ENCODE peak calls at places on chromosomes 16 and 17, in ten cellular contexts. S is Panc1, U is HCT116, F is transverse colon, P is mammary epithelial cell, R is colonic mucosa, I is heart left ventricle, B is breast epithelium, C is uterus, H is WERI-Rb-1. O is an unnamed sample. For H3K36me3, the result is how much of the 10 kb centered on the place peaks cover.

GRCh38 chr17:82619211-82619610 is 29.0 kb downstream of the WDR45B start:
- DNase-seq in S (no peak), U (no peak), F (no peak), P (no peak), R (no peak), I (no peak), B (no peak), C (no peak), H (no peak), O (no peak)

GRCh38 chr16:54178491-54178976 is 108.1 kb downstream of the IRX3 start:
- DNase-seq in S (no peak), U (no peak), F (no peak), P (no peak), R (no peak), I (no peak), B (no peak), C (no peak), H (peak), O (no peak)

GRCh38 chr16:64933890-64934289 is 188.0 kb downstream of the CDH11 start:
- DNase-seq in S (no peak), U (no peak), F (no peak), P (no peak), R (no peak), I (no peak), B (no peak), C (no peak), H (peak), O (no peak)

GRCh38 chr17:66203274-66204015 is 11.5 kb upstream of the CEP112 start:
- DNase-seq in S (no peak), U (no peak), F (no peak), P (no peak), R (no peak), I (no peak), B (no peak), C (no peak), H (no peak), O (no peak)

GRCh38 chr17:83028851-83029250 is 50.6 kb upstream of the METRNL start:
- DNase-seq in S (no peak), U (no peak), F (no peak), P (no peak), R (no peak), I (no peak), B (no peak), C (peak), H (no peak), O (no peak)

GRCh38 chr16:12723681-12724080 is 80.0 kb downstream of the CPPED1 start:
- DNase-seq in S (no peak), U (no peak), F (no peak), P (no peak), R (no peak), I (no peak), B (no peak), C (no peak), H (no peak), O (no peak)

GRCh38 chr16:25106567-25107465 is 4.7 kb upstream of the LCMT1 start:
- DNase-seq in S (no peak), U (peak), F (peak), P (peak), R (peak), I (peak), B (peak), C (peak), H (peak), O (no peak)

GRCh38 chr17:27674335-27674734 is 43.3 kb downstream of the LGALS9 start:
- DNase-seq in S (no peak), U (no peak), F (no peak), P (no peak), R (no peak), I (no peak), B (no peak), C (no peak), H (no peak), O (no peak)

GRCh38 chr17:34201225-34201624 is 53.9 kb upstream of the CCL2 start:
- DNase-seq in S (no peak), U (no peak), F (no peak), P (no peak), R (no peak), I (no peak), B (no peak), C (no peak), H (no peak), O (no peak)

GRCh38 chr17:10033449-10033848 is 128.4 kb upstream of the RCVRN start:
- DNase-seq in S (no peak), U (no peak), F (no peak), P (no peak), R (no peak), I (no peak), B (no peak), C (no peak), H (peak), O (no peak)

GRCh38 chr16:31451681-31452351 is 7.5 kb upstream of the ARMC5 start:
- DNase-seq in S (no peak), U (peak), F (no peak), P (peak), R (no peak), I (no peak), B (no peak), C (peak), H (peak), O (no peak)

GRCh38 chr16:14458576-14458975 is 171.5 kb downstream of the PARN start:
- DNase-seq in S (no peak), U (no peak), F (no peak), P (no peak), R (no peak), I (no peak), B (no peak), C (no peak), H (no peak), O (no peak)

GRCh38 chr16:83675136-83675535 is 132.6 kb upstream of the HSBP1 start:
- DNase-seq in S (no peak), U (no peak), F (no peak), P (no peak), R (no peak), I (no peak), B (no peak), C (no peak), H (peak), O (no peak)

GRCh38 chr17:79790805-79791353 is 6.0 kb downstream of the CBX8 start:
- DNase-seq in S (no peak), U (no peak), F (no peak), P (no peak), R (no peak), I (peak), B (no peak), C (no peak), H (no peak), O (no peak)

GRCh38 chr16:77414752-77415231 is 20.0 kb downstream of the ADAMTS18 start:
- DNase-seq in S (peak), U (no peak), F (no peak), P (peak), R (no peak), I (no peak), B (no peak), C (no peak), H (no peak), O (no peak)

GRCh38 chr17:19648475-19649406 is at the start of gene ALDH3A2:
- DNase-seq in S (no peak), U (peak), F (peak), P (peak), R (peak), I (peak), B (peak), C (peak), H (peak), O (peak)

GRCh38 chr17:78381601-78382168 is 3.2 kb downstream of the PGS1 start:
- DNase-seq in S (no peak), U (no peak), F (no peak), P (no peak), R (no peak), I (no peak), B (no peak), C (no peak), H (no peak), O (peak)

GRCh38 chr16:66116163-66116792 is 250.2 kb upstream of the CDH5 start:
- DNase-seq in S (no peak), U (no peak), F (no peak), P (peak), R (no peak), I (no peak), B (no peak), C (no peak), H (no peak), O (no peak)

GRCh38 chr17:35002876-35003551 is 22.7 kb downstream of the LIG3 start:
- DNase-seq in S (no peak), U (no peak), F (no peak), P (peak), R (no peak), I (no peak), B (no peak), C (no peak), H (no peak), O (no peak)

GRCh38 chr16:84501077-84501735 is 3.3 kb downstream of the MEAK7 start:
- DNase-seq in S (peak), U (peak), F (peak), P (peak), R (no peak), I (peak), B (no peak), C (peak), H (no peak), O (peak)

DNA sequence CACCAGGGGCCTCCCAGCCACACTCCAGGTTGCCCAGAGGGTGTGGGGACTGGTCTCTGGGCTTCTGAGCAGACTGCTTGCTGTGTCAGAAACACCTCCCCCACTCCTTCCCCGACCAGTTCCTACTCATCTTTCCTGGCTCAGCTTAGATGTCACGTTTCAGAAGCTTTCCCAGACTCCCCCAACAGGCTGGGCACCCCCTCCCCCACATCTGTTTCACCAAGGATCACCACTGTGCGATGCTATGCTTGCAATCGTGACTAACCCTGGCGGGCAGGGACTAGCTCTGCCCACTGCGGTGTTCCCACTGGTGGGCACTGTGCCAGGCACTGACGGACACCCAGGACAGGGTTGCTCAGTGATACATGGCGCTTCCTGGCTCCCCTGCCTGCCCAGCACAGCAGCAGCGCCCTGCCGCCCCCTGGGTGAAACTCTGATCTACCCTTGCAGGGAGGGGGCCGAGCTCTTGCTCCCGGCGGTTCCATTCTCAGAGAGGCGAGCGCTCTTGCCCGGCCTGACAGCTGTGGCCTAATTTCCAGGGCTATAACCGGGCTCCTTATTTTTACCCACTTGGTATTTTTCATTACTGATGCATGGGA is 29.4 kb upstream of the MTSS2 start:
- DNase-seq in S (no peak), U (no peak), F (peak), P (peak), R (peak), I (peak), B (peak), C (peak), H (peak), O (peak)
- TF ChIP-seq CTCF in S (no peak), U (no peak), F (no peak), P (peak), R (no peak), I (no peak), B (no peak), C (no peak), H (no peak), O (peak)

GRCh38 chr16:23650674-23651073 is 9.4 kb downstream of the DCTN5 start:
- DNase-seq in S (no peak), U (no peak), F (no peak), P (no peak), R (no peak), I (no peak), B (no peak), C (no peak), H (no peak), O (no peak)
- H3K36me3 ChIP-seq in S (under half), U (under half), F (under half), P (under half), R (under half), I (half or more), B (under half), C (under half), H (half or more), O (under half)

DNA sequence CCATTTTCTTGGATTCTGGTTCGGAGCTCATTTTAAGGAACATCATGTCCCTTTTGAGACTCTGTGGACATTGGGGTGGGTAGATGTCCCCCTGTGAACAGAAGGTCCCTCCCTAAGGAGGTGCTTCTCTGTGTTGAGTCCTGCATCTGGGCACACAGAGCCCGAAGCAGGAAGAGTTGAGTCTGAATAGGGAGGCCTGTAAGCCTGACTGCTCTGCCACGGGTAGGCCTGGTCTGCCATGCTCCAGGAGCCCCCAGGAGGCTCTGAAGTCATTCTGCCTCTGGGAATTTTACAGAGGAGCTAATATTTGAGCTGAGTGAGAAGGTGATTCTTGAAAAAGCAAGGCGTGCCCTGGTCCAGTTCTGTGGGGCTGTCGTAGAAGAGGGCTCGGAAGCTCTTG is 50.6 kb downstream of the TENT4B start:
- DNase-seq in S (no peak), U (no peak), F (no peak), P (no peak), R (no peak), I (no peak), B (no peak), C (no peak), H (no peak), O (no peak)
- H3K4me3 ChIP-seq in S (no peak), U (no peak), F (no peak), P (no peak), R (no peak), I (no peak), B (no peak), C (no peak), H (no peak), O (no peak)

DNA sequence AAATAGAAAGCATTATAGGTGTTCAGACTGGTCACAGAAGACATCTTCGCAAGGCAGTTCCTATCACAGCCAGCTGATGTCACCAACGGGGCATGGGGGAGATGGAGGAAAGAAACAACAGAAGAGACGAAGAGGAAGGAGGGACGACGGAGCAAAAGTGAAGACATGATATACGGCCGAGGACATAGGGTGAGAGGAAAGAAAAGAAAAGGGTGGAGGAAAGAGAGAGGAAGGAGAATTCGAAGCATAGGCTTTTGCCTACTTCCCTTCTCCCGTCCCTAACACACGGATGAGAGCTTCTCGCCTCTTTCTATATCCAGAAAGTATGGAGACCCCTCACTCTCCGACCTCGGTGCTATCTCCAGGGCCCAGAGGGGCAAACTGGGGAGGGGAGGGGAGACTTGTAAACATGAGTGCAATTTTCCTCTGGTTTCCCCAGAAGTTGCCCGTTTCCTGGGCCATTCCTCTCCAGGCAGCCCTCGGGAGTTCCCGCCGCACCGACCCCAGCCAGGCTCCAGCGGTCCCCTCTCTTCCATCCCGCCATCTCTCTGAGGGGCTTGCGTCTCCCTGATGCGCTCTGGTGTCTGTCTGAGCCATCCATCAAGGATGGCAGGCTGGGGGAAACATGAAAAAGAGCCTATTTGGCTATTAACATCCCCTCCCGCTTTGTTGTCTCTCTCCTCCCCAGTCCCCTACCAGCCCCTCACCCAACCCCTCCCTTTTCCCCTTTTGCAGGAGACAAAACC is 26.0 kb downstream of the COPZ2 start:
- DNase-seq in S (peak), U (peak), F (peak), P (peak), R (no peak), I (no peak), B (peak), C (no peak), H (peak), O (no peak)
- TF ChIP-seq CTCF in S (peak), U (peak), F (peak), P (peak), R (peak), I (no peak), B (no peak), C (no peak), H (peak), O (peak)

GRCh38 chr16:46916980-46917379 is 32.8 kb downstream of the GPT2 start:
- DNase-seq in S (no peak), U (peak), F (no peak), P (no peak), R (no peak), I (no peak), B (no peak), C (no peak), H (no peak), O (no peak)

GRCh38 chr16:46922239-46922638 is 38.1 kb downstream of the GPT2 start:
- DNase-seq in S (no peak), U (no peak), F (no peak), P (no peak), R (peak), I (no peak), B (no peak), C (no peak), H (no peak), O (no peak)

GRCh38 chr16:46920402-46921068 is 36.4 kb downstream of the GPT2 start:
- DNase-seq in S (no peak), U (peak), F (peak), P (no peak), R (peak), I (no peak), B (peak), C (no peak), H (no peak), O (no peak)

GRCh38 chr16:46918400-46918799 is 34.2 kb downstream of the GPT2 start:
- DNase-seq in S (no peak), U (no peak), F (no peak), P (no peak), R (no peak), I (no peak), B (no peak), C (no peak), H (no peak), O (no peak)

GRCh38 chr16:46918905-46919792 is 35.0 kb downstream of the GPT2 start:
- DNase-seq in S (no peak), U (no peak), F (peak), P (no peak), R (no peak), I (no peak), B (no peak), C (no peak), H (peak), O (no peak)
- H3K36me3 ChIP-seq in S (under half), U (under half), F (under half), P (under half), R (under half), I (under half), B (under half), C (under half), H (half or more), O (under half)

DNA sequence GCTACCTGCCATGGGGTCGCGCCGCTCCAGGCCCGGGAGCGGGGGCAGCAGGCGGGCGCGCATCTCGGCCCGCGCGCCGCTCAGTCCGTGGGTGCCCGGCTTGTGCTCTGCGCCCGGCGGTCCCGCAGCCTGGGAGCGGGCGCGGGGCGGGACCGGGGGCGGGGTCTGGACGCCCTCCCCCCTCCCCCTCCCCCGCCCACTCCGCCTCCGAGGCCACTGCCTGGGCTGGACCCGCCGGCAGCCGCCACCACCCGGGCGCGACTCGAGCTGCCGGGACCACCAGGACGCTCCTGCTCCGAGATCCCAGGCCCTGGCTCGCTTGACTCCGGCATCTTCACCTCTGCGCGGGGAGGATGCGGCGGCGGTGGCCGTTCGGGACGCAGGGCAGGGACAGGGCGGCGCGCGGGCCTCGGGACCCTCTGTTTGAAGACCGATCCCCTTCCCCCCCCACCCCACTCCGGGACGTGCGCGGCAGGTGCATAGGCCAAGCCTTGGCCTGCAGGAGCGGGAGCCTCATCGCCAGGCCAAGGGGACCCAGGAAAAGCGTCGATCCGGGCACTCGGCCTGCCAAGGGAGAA is at the start of gene HS3ST6:
- DNase-seq in S (no peak), U (no peak), F (no peak), P (no peak), R (no peak), I (no peak), B (no peak), C (no peak), H (no peak), O (no peak)
- H3K4me3 ChIP-seq in S (peak), U (no peak), F (no peak), P (no peak), R (no peak), I (no peak), B (peak), C (no peak), H (peak), O (no peak)

GRCh38 chr16:1632638-1632970 is 20.4 kb downstream of the CRAMP1 start:
- DNase-seq in S (no peak), U (no peak), F (no peak), P (no peak), R (no peak), I (no peak), B (no peak), C (no peak), H (no peak), O (no peak)

GRCh38 chr16:1631230-1631629 is 19.1 kb downstream of the CRAMP1 start:
- DNase-seq in S (no peak), U (no peak), F (no peak), P (no peak), R (no peak), I (no peak), B (no peak), C (no peak), H (no peak), O (no peak)

GRCh38 chr16:1631931-1632637 is 19.9 kb downstream of the CRAMP1 start:
- DNase-seq in S (no peak), U (no peak), F (no peak), P (no peak), R (no peak), I (no peak), B (no peak), C (no peak), H (no peak), O (no peak)

GRCh38 chr16:1633310-1633709 is 21.1 kb downstream of the CRAMP1 start:
- DNase-seq in S (no peak), U (no peak), F (no peak), P (no peak), R (no peak), I (no peak), B (no peak), C (no peak), H (no peak), O (no peak)

GRCh38 chr16:1630450-1631213 is 18.5 kb downstream of the CRAMP1 start:
- DNase-seq in S (no peak), U (no peak), F (no peak), P (no peak), R (no peak), I (no peak), B (no peak), C (no peak), H (no peak), O (no peak)
- TF ChIP-seq CTCF in S (no peak), U (no peak), F (no peak), P (no peak), R (no peak), I (no peak), B (no peak), C (no peak), H (no peak), O (no peak)

GRCh38 chr16:69150146-69150865 is 17.9 kb downstream of the UTP4 start:
- DNase-seq in S (no peak), U (peak), F (peak), P (peak), R (peak), I (no peak), B (no peak), C (peak), H (peak), O (no peak)
- H3K36me3 ChIP-seq in S (under half), U (half or more), F (under half), P (under half), R (under half), I (half or more), B (under half), C (under half), H (half or more), O (under half)

GRCh38 chr16:11252482-11252931 is 3.5 kb downstream of the SOCS1 start:
- DNase-seq in S (no peak), U (no peak), F (no peak), P (no peak), R (no peak), I (no peak), B (no peak), C (no peak), H (no peak), O (no peak)
- H3K4me3 ChIP-seq in S (no peak), U (no peak), F (no peak), P (no peak), R (no peak), I (no peak), B (no peak), C (no peak), H (no peak), O (no peak)